ENCODE peak calls at places on chromosomes 7 and 10, in eight cellular contexts. X is sigmoid colon, U is GM23248, Y is ovary, B is SJSA1, R is breast epithelium, T is cardiac muscle cell, S is IMR-90. I is an unnamed sample.

GRCh38 chr7:42753322-42753721 is 158.5 kb downstream of the C7orf25 start:
- DNase-seq in B (no peak), R (no peak), U (no peak), X (no peak), T (no peak), S (no peak), Y (no peak), I (no peak)

GRCh38 chr10:14247650-14248258 is 83.0 kb downstream of the FRMD4A start:
- DNase-seq in T (peak; percentile 31), S (no peak), R (no peak), X (no peak), Y (peak; percentile 32), B (no peak), U (no peak), I (peak; percentile 48)

GRCh38 chr10:26478061-26478460 is 39.9 kb downstream of the APBB1IP start:
- DNase-seq in U (no peak), B (no peak), Y (no peak), T (no peak), R (no peak), S (no peak), X (no peak), I (no peak)

GRCh38 chr10:126350216-126350992 is 37.9 kb downstream of the ADAM12 start:
- DNase-seq in T (peak; percentile 74), U (peak; percentile 96), B (peak; percentile 75), R (peak; percentile 38), S (peak; percentile 90), Y (no peak), X (no peak), I (peak; percentile 93)

GRCh38 chr7:105816954-105817615 is 59.3 kb downstream of the ATXN7L1 start:
- DNase-seq in X (no peak), U (no peak), T (no peak), S (peak; percentile 10), Y (no peak), B (no peak), R (no peak), I (no peak)

GRCh38 chr7:93622036-93622714 is 47.7 kb upstream of the CALCR start:
- DNase-seq in X (no peak), S (peak; percentile 8), Y (no peak), U (peak; percentile 70), B (no peak), R (no peak), T (peak; percentile 49), I (peak; percentile 2)

GRCh38 chr10:73865459-73866442 is 8.6 kb downstream of the CAMK2G start:
- DNase-seq in B (no peak), U (no peak), Y (no peak), S (no peak), X (peak; percentile 69), R (no peak), T (no peak), I (no peak)

GRCh38 chr10:88073676-88074075 is 210.3 kb downstream of the PTEN start:
- DNase-seq in U (no peak), R (no peak), X (no peak), S (no peak), T (no peak), Y (no peak), B (no peak), I (no peak)

GRCh38 chr10:75410135-75410787 is 8.7 kb upstream of the ZNF503 start:
- DNase-seq in U (no peak), R (no peak), S (no peak), X (no peak), Y (peak; percentile 34), B (no peak), T (no peak), I (no peak)

GRCh38 chr10:79146611-79147130 is 77.9 kb downstream of the ZMIZ1 start:
- DNase-seq in S (peak; percentile 37), X (peak; percentile 93), T (no peak), R (peak; percentile 75), U (peak; percentile 65), B (peak; percentile 83), Y (peak; percentile 64), I (no peak)

GRCh38 chr10:113187066-113187777 is 237.2 kb downstream of the TCF7L2 start:
- DNase-seq in X (peak; percentile 92), Y (peak; percentile 37), U (no peak), T (peak; percentile 68), R (no peak), B (peak; percentile 65), S (no peak), I (no peak)

GRCh38 chr7:47506716-47507354 is 75.1 kb downstream of the TNS3 start:
- DNase-seq in Y (peak; percentile 43), U (no peak), T (peak; percentile 90), X (no peak), B (peak; percentile 70), R (no peak), S (peak; percentile 59), I (no peak)

GRCh38 chr10:21202766-21203457 is 305.8 kb upstream of the NEBL start:
- DNase-seq in R (no peak), U (peak; percentile 2), Y (no peak), S (no peak), B (no peak), T (peak; percentile 64), X (no peak), I (no peak)

GRCh38 chr10:69944761-69945160 is 107.9 kb upstream of the MACROH2A2 start:
- DNase-seq in R (no peak), B (no peak), S (no peak), X (no peak), U (no peak), T (no peak), Y (no peak), I (no peak)

GRCh38 chr10:133324198-133324792 is 12.4 kb downstream of the CALY start:
- DNase-seq in Y (peak; percentile 45), S (peak; percentile 55), U (peak; percentile 72), B (no peak), X (no peak), R (peak; percentile 62), T (peak; percentile 59), I (peak; percentile 72)

GRCh38 chr10:124671486-124672075 is 72.6 kb downstream of the FAM53B start:
- DNase-seq in X (peak; percentile 79), U (peak; percentile 72), S (no peak), R (peak; percentile 64), T (peak; percentile 59), Y (no peak), B (no peak), I (peak; percentile 21)

GRCh38 chr7:122423591-122423990 is 119.0 kb upstream of the FEZF1 start:
- DNase-seq in B (no peak), Y (no peak), S (no peak), U (no peak), X (no peak), R (no peak), T (no peak), I (no peak)

GRCh38 chr7:158581440-158582088 is 6.1 kb downstream of the PTPRN2 start:
- DNase-seq in S (no peak), U (no peak), Y (no peak), R (no peak), X (peak; percentile 5), B (no peak), T (no peak), I (no peak)

GRCh38 chr7:106600569-106601373 is 60.2 kb downstream of the CCDC71L start:
- DNase-seq in R (no peak), Y (no peak), S (peak; percentile 19), B (no peak), T (no peak), U (no peak), X (no peak), I (no peak)

GRCh38 chr10:18221882-18222281 is 81.7 kb downstream of the CACNB2 start:
- DNase-seq in X (no peak), U (no peak), S (no peak), Y (no peak), B (no peak), R (no peak), T (no peak), I (no peak)

DNA sequence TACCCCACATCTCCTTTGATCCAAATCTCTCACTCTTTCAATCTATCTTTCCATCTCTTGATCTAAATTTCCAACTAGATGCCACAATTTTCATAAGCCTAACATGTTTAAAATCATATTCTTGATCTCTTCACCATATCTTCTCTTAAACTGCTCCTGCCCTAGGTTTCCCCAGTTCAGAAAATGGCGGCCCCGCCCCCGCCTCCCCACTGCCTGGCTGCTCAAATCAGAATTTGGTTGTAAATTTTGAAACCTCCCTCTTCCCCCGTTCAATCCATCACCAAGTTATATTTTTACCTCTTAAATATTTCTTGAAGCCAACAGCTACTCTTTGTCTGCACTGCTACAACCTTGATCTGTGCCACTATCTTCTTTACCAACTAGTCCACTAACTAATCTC is 27.3 kb upstream of the PRTFDC1 start:
- DNase-seq in B (no peak), T (no peak), X (no peak), Y (no peak), R (no peak), S (no peak), U (no peak), I (no peak)
- H3K27me3 ChIP-seq in B (no peaks in the 10 kb centered on the region), T (no peaks in the 10 kb centered on the region), X (no peaks in the 10 kb centered on the region), Y (no peaks in the 10 kb centered on the region), R (no peaks in the 10 kb centered on the region), S (no peaks in the 10 kb centered on the region), U (no peaks in the 10 kb centered on the region), I (no peaks in the 10 kb centered on the region)

DNA sequence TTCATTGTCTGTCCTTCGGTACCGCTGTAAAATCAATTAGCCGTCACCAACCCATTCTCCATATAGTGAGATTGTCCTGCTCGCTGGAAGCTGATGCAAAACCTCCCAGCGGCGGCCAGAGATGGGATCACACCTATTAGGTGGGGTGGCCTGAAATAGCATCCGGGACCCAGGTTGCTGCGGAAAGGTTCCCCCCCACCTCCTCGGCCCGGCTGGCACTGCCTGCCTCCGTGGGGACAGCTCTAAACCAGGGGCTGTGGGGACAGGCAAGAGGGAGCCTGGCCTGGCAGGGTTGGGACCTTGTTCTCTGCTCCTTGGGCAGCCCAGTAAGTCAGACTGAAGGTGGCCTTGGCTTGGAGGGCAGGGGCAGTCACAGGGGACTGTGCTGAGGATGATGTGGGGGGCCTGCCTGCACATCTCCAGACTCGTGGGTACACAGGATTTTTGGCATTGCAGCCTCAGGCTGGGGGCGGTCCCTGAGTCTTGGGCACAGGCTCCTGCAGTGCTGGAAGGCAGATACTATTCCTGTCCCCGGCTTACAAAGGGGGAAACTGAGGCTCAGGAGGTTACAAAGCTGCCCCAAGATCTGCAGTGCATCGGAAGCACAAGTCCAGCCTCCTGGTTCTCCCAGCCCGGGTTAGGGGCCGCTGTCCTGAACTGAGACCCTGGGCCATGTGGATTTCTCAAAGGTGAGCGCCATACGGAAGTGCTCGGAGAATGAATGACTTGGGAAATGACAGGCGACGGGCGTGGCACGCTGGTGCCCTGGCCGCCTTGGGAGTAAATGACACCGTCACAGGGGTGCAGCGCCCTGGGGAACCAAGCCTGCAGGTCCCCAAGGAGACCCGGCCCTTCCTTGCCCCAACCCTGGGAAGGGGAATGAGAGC is 65.6 kb downstream of the UNCX start:
- DNase-seq in Y (no peak), B (no peak), U (no peak), T (no peak), X (no peak), R (no peak), S (no peak), I (no peak)
- H3K27me3 ChIP-seq in Y (no peaks in the 10 kb centered on the region), B (peaks cover 50% of the 10 kb centered on the region), U (peaks cover 14% of the 10 kb centered on the region), T (no peaks in the 10 kb centered on the region), X (peaks cover 24% of the 10 kb centered on the region), R (no peaks in the 10 kb centered on the region), S (peaks cover 63% of the 10 kb centered on the region), I (no peaks in the 10 kb centered on the region)

GRCh38 chr7:155382802-155383171 is 75.1 kb upstream of the EN2 start:
- DNase-seq in B (no peak), T (no peak), S (no peak), X (no peak), R (no peak), U (no peak), Y (no peak), I (no peak)
- H3K27me3 ChIP-seq in B (peaks cover 89% of the 10 kb centered on the region), T (peaks cover 100% of the 10 kb centered on the region), S (peaks cover 68% of the 10 kb centered on the region), X (peaks cover 50% of the 10 kb centered on the region), R (peaks cover 3% of the 10 kb centered on the region), U (peaks cover 67% of the 10 kb centered on the region), Y (peaks cover 5% of the 10 kb centered on the region), I (peaks cover 16% of the 10 kb centered on the region)

GRCh38 chr10:118422241-118422640 is 80.1 kb upstream of the FAM204A start:
- DNase-seq in S (no peak), U (no peak), X (no peak), Y (no peak), R (no peak), B (no peak), T (no peak), I (no peak)

GRCh38 chr10:118423800-118424479 is 81.8 kb upstream of the FAM204A start:
- DNase-seq in U (peak; percentile 97), R (no peak), S (peak; percentile 81), Y (peak; percentile 78), B (peak; percentile 82), X (peak; percentile 85), T (peak; percentile 92), I (peak; percentile 78)
- H3K27me3 ChIP-seq in U (no peaks in the 10 kb centered on the region), R (no peaks in the 10 kb centered on the region), S (no peaks in the 10 kb centered on the region), Y (no peaks in the 10 kb centered on the region), B (no peaks in the 10 kb centered on the region), X (no peaks in the 10 kb centered on the region), T (peaks cover 25% of the 10 kb centered on the region), I (no peaks in the 10 kb centered on the region)